ENCODE peak calls at places on chromosomes 11 and 22, in six cellular contexts. D is H1, C is AG09319, R is HFFc6, L is SK-N-SH, K is tibial nerve. S is an unnamed sample.

GRCh38 chr11:71117311-71117710 is 135.1 kb downstream of the SHANK2 start:
- DNase-seq in C (no peak), D (no peak), L (no peak), K (no peak), R (no peak), S (no peak)

GRCh38 chr22:46589141-46589748 is 30.9 kb upstream of the GRAMD4 start:
- DNase-seq in L (no peak), D (no peak), R (no peak), C (no peak), K (no peak), S (no peak)

GRCh38 chr11:77346906-77347603 is 45.6 kb upstream of the GDPD4 start:
- DNase-seq in L (no peak), R (peak), K (no peak), C (no peak), D (no peak), S (no peak)

GRCh38 chr22:20027966-20028854 is 7.3 kb downstream of the TANGO2 start:
- DNase-seq in L (no peak), C (no peak), D (no peak), R (peak), K (no peak), S (no peak)

GRCh38 chr11:93187290-93187689 is 10.5 kb downstream of the SLC36A4 start:
- DNase-seq in D (no peak), L (no peak), R (no peak), K (no peak), C (no peak), S (no peak)

GRCh38 chr11:119361056-119361787 is 14.7 kb upstream of the MFRP start:
- DNase-seq in C (no peak), R (peak), K (no peak), D (no peak), L (peak), S (no peak)

GRCh38 chr22:49966716-49967332 is 6.3 kb downstream of the PIM3 start:
- DNase-seq in D (peak), C (no peak), K (peak), L (peak), R (no peak), S (peak)

GRCh38 chr11:119307974-119308373 is 9.0 kb downstream of the MCAM start:
- DNase-seq in L (no peak), R (no peak), K (no peak), C (no peak), D (no peak), S (no peak)

GRCh38 chr11:115644846-115645245 is 140.6 kb upstream of the CADM1 start:
- DNase-seq in L (no peak), D (no peak), K (no peak), R (no peak), C (peak), S (no peak)

GRCh38 chr11:126157326-126158030 is 54.0 kb downstream of the RPUSD4 start:
- DNase-seq in C (no peak), K (no peak), D (no peak), R (no peak), L (no peak), S (no peak)

GRCh38 chr11:7348432-7349298 is 97.0 kb downstream of the SYT9 start:
- DNase-seq in L (peak), C (no peak), R (no peak), D (no peak), K (no peak), S (no peak)

GRCh38 chr11:19737575-19737974 is 24.9 kb downstream of the NAV2 start:
- DNase-seq in D (no peak), R (no peak), L (no peak), C (no peak), K (no peak), S (no peak)

GRCh38 chr11:22928207-22928917 is 68.1 kb upstream of the CCDC179 start:
- DNase-seq in L (no peak), D (no peak), R (no peak), K (no peak), C (no peak), S (no peak)

GRCh38 chr22:46428602-46429326 is 93.2 kb downstream of the TRMU start:
- DNase-seq in C (no peak), D (no peak), K (no peak), L (no peak), R (no peak), S (no peak)

GRCh38 chr11:66909181-66909580 is 49.0 kb downstream of the PC start:
- DNase-seq in R (no peak), K (no peak), L (no peak), D (no peak), C (no peak), S (no peak)

GRCh38 chr22:26295583-26296126 is 126.4 kb downstream of the SEZ6L start:
- DNase-seq in C (no peak), D (no peak), K (no peak), R (no peak), L (no peak), S (no peak)

GRCh38 chr22:32546935-32547334 is 72.3 kb downstream of the FBXO7 start:
- DNase-seq in D (no peak), L (no peak), K (no peak), R (no peak), C (no peak), S (no peak)

GRCh38 chr11:111344032-111344431 is 35.0 kb downstream of the POU2AF1 start:
- DNase-seq in K (peak), C (peak), D (no peak), L (no peak), R (peak), S (no peak)

GRCh38 chr22:46649176-46650077 is 29.2 kb downstream of the GRAMD4 start:
- DNase-seq in C (no peak), R (no peak), K (no peak), D (no peak), L (no peak), S (no peak)

GRCh38 chr11:47187723-47188122 is 1.5 kb upstream of the PACSIN3 start:
- DNase-seq in L (peak), R (no peak), K (no peak), D (no peak), C (no peak), S (no peak)

GRCh38 chr11:76661306-76661751 is 9.2 kb downstream of the LRRC32 start:
- DNase-seq in K (no peak), R (no peak), D (no peak), C (no peak), L (no peak), S (no peak)

GRCh38 chr22:47837703-47838102 is 1075.3 kb downstream of the TBC1D22A start:
- DNase-seq in K (no peak), C (no peak), D (peak), L (peak), R (peak), S (no peak)

GRCh38 chr11:86803641-86804040 is 3.3 kb downstream of the PRSS23 start:
- DNase-seq in L (no peak), D (no peak), R (no peak), K (no peak), C (no peak), S (no peak)

GRCh38 chr11:41533761-41534160 is 74.3 kb upstream of the LRRC4C start:
- DNase-seq in L (no peak), R (no peak), C (no peak), K (no peak), D (no peak), S (no peak)

GRCh38 chr22:24051568-24051967 is 40.5 kb downstream of the CABIN1 start:
- DNase-seq in L (no peak), D (no peak), C (no peak), K (no peak), R (no peak), S (no peak)

GRCh38 chr11:57457643-57458023 is 2.7 kb upstream of the RTN4RL2 start:
- DNase-seq in C (no peak), L (no peak), R (no peak), D (no peak), K (no peak), S (no peak)

GRCh38 chr11:57458060-57458409 is 2.3 kb upstream of the RTN4RL2 start:
- DNase-seq in R (no peak), K (no peak), D (peak), C (no peak), L (no peak), S (no peak)

GRCh38 chr11:57459112-57460016 is 964 bp upstream of the RTN4RL2 start:
- DNase-seq in C (no peak), L (peak), K (no peak), D (peak), R (no peak), S (no peak)

GRCh38 chr11:57456960-57457642 is 3.2 kb upstream of the RTN4RL2 start:
- DNase-seq in K (peak), C (peak), D (peak), L (peak), R (peak), S (peak)

DNA sequence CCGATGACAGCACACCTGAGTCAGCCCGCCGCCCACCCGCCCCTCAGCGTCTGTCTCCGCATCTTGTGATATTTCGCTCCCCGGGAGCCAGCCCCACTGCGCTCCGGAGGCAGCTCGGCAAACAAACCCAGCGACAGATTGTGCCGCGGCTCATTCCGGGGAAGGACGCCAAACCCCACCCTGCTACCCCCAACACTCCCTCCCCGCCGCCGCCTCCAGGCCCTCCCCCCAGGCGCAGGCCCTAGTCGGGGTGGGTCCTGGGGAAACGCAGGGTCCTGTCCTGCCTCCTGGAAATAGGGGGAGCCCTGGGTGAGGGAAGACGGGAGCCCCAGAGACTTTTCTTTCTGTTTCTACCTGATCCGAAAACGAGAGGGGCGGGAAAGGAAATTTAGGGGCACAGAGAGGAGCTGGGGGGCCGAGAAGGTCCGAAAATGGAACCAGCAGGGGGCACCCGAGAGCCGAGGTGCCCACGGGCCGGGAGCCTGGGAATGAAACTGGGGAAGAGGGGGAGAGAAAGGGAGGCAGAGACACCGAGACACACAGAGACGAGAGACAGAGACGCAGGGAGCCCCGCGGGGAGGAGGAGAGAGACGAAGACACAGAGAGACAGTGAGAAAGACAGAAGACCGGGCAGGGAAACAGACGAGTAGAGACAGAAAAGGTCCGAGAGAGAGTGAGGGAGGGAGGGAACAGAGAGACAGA is 1.8 kb upstream of the RTN4RL2 start:
- DNase-seq in R (no peak), L (peak), C (no peak), D (peak), K (peak), S (peak)
- TF ChIP-seq CTCF in R (peak), L (peak), C (peak), D (peak), K (peak), S (no peak)

GRCh38 chr11:29435421-29435820 is 581.4 kb downstream of the KCNA4 start:
- DNase-seq in R (no peak), L (no peak), C (no peak), D (no peak), K (no peak), S (no peak)

GRCh38 chr11:29438815-29439214 is 578.0 kb downstream of the KCNA4 start:
- DNase-seq in L (no peak), D (no peak), R (no peak), K (no peak), C (no peak), S (no peak)

GRCh38 chr11:29432719-29433325 is 584.0 kb downstream of the KCNA4 start:
- DNase-seq in C (no peak), K (no peak), D (no peak), L (peak), R (peak), S (no peak)
- TF ChIP-seq CTCF in C (peak), K (peak), D (no peak), L (peak), R (peak), S (no peak)

GRCh38 chr11:61274084-61274483 is 21.0 kb downstream of the VWCE start:
- DNase-seq in D (no peak), K (no peak), L (no peak), R (no peak), C (no peak), S (no peak)
- TF ChIP-seq CTCF in D (no peak), K (no peak), L (no peak), R (no peak), C (no peak), S (no peak)

GRCh38 chr11:72609045-72609444 is 65.2 kb downstream of the PDE2A start:
- DNase-seq in L (no peak), D (no peak), K (no peak), C (no peak), R (peak), S (no peak)
- TF ChIP-seq CTCF in L (peak), D (no peak), K (peak), C (peak), R (peak), S (no peak)